ENCODE peak calls at places on chromosomes 6 and 20, in four cellular contexts. B, Q, Z and Y are unnamed samples.

GRCh38 chr6:42332916-42333315 is 115.3 kb upstream of the MRPS10 start:
- DNase-seq in B (no peak), Q (no peak), Z (no peak), Y (no peak)

GRCh38 chr20:61218886-61219480 is 33.1 kb upstream of the CDH4 start:
- DNase-seq in B (no peak), Z (no peak), Q (peak; percentile 12), Y (peak; percentile 68)

GRCh38 chr6:164854526-164854925 is 454.9 kb downstream of the C6orf118 start:
- DNase-seq in B (no peak), Z (no peak), Q (no peak), Y (no peak)

GRCh38 chr6:90044833-90045337 is 150.6 kb downstream of the GJA10 start:
- DNase-seq in Z (no peak), B (no peak), Q (peak; percentile 38), Y (no peak)

GRCh38 chr6:44085219-44085618 is 42.0 kb downstream of the MRPL14 start:
- DNase-seq in Q (no peak), B (no peak), Z (no peak), Y (no peak)

GRCh38 chr20:41185013-41185757 is 47.8 kb downstream of the PLCG1 start:
- DNase-seq in Z (no peak), B (no peak), Q (no peak), Y (peak; percentile 61)

GRCh38 chr6:6221829-6222535 is 98.5 kb downstream of the F13A1 start:
- DNase-seq in Q (no peak), B (peak; percentile 30), Z (no peak), Y (no peak)

GRCh38 chr20:50026746-50027575 is 44.2 kb downstream of the SNAI1 start:
- DNase-seq in Z (no peak), B (no peak), Q (no peak), Y (peak; percentile 38)

GRCh38 chr6:146381486-146381885 is 162.1 kb upstream of the RAB32 start:
- DNase-seq in Z (no peak), Q (no peak), B (no peak), Y (no peak)
- TF ChIP-seq CTCF in Z (no peak), Q (no peak), B (peak; percentile 25), Y (peak; percentile 46)

DNA sequence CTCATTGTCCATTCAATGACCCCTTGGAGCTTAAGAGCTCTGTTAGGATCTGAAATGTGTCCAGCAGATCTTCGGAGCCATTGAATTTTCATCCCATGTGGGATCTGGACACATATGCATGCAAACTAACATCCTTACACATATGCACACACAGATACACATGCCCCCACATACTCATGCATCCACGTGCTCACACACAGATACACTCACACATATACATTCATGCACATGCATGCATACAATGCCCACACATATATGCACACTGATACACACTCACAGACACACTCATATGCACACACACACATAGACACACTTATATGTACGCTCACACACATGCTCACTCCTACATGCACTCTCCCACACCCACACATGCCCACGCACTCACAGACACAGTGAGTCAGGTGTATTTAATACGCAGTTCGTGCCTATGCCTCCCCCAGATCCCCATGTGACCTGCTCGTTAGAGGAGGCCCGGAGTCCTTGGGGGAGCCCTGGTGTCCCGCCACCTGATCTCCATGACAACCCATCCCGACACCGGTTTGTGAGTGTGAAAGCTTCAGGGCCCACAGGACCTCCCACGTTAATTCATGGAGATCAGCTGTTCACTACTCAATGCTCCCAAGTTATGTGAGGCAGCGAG is 121.9 kb upstream of the SULF2 start:
- DNase-seq in Q (no peak), B (no peak), Z (no peak), Y (no peak)
- TF ChIP-seq CTCF in Q (no peak), B (no peak), Z (no peak), Y (no peak)

DNA sequence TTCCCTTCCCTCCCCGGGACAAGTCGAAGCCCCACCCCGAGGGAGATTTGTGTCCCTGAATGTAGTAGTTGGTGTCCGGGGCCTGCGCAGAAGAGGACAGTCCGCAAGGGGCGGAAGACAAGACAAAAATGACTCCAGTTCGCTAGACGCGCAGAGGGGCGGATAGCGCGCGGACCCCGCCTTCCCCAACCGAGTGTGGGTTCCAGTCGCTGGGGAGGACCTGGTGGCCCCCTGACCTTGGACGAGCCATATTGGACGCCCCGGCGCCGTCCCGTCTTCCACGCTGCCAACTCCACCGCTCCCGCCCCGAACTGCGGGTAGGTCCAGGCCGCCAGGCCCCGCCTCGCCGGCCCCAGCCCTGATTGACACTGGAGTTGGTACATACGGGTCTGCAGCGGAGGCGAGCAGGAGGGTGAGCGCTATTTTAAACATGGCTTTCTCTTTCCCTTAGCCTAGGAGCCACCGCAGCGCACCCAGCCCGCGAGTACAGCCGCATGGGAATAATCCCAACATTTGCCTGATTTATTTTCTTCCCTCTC is 802 bp downstream of the HMGN3 start:
- DNase-seq in B (peak; percentile 84), Z (peak; percentile 87), Q (peak; percentile 88), Y (peak; percentile 96)
- TF ChIP-seq CTCF in B (no peak), Z (peak; percentile 9), Q (peak; percentile 33), Y (no peak)

GRCh38 chr6:168210239-168211107 is 109.1 kb downstream of the DACT2 start:
- DNase-seq in B (no peak), Z (no peak), Q (no peak), Y (no peak)
- TF ChIP-seq CTCF in B (no peak), Z (no peak), Q (no peak), Y (no peak)

GRCh38 chr6:168333039-168333438 is 13.5 kb upstream of the DACT2 start:
- DNase-seq in Q (no peak), B (no peak), Z (no peak), Y (no peak)
- TF ChIP-seq CTCF in Q (peak; percentile 13), B (peak; percentile 51), Z (no peak), Y (peak; percentile 14)

DNA sequence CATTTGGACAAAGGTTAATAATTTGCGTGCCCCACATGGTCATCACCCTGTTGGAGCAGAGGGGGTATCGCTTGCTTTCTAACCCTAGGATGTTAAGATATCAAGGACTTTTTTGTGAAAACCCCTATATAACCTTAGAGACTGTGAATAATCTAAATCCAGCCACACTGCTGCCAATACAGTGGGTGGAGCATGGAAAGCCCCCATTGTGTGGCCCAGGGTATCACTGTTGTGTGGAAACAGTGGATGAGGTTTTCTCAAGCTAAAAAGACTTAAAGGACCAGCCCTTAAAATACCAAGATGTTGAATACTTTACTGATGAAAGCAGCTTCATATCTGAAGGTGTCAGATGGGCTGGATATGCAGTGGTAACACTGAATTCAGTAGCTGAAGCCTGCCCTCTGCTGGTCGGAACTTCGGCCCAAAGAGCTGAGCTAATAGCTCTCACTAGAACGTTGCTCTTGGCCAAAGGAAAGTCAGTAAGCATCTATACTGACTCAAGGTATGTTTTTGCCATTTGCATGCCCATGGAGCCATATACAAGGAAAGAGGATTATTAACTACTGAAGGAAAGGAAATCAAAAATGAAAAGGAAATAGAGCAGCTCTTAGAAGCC is 695.2 kb downstream of the PHF3 start:
- DNase-seq in B (peak; percentile 83), Z (no peak), Q (peak; percentile 73), Y (no peak)
- TF ChIP-seq CTCF in B (peak; percentile 66), Z (peak; percentile 78), Q (peak; percentile 74), Y (no peak)